ENCODE peak calls at places on chromosomes 12 and 14, in seven cellular contexts. P is activated naive CD8-positive, alpha-beta T cell treated with anti-CD3 and anti-CD28 coated beads for 36 hours; I is left ventricle myocardium inferior; R is MM.1S; S is stimulated activated CD8-positive, alpha-beta memory T cell treated with anti-CD3 and anti-CD28 coated beads, Interleukin-2, amount 100 ng/mL, for 48 hours; E is adipocyte; H is uterus. W is an unnamed sample.

GRCh38 chr14:53209370-53209769 is 56.2 kb upstream of the DDHD1 start:
- DNase-seq in P (no peak), I (no peak), R (no peak), S (no peak), E (peak; percentile 6), H (no peak), W (no peak)

GRCh38 chr12:11814362-11814761 is 164.9 kb downstream of the ETV6 start:
- DNase-seq in P (no peak), I (no peak), R (no peak), S (no peak), E (peak; percentile 77), H (no peak), W (no peak)

GRCh38 chr14:66619952-66620351 is 112.0 kb downstream of the GPHN start:
- DNase-seq in P (no peak), I (no peak), R (no peak), S (no peak), E (no peak), H (no peak), W (no peak)

GRCh38 chr14:26415618-26416123 is 182.2 kb downstream of the NOVA1 start:
- DNase-seq in P (no peak), I (no peak), R (no peak), S (no peak), E (no peak), H (peak; percentile 77), W (no peak)

GRCh38 chr12:85357609-85358008 is 77.6 kb downstream of the ALX1 start:
- DNase-seq in P (no peak), I (no peak), R (no peak), S (no peak), E (no peak), H (no peak), W (no peak)

GRCh38 chr14:32469388-32470160 is 140.5 kb downstream of the AKAP6 start:
- DNase-seq in P (no peak), I (no peak), R (peak; percentile 24), S (no peak), E (peak; percentile 87), H (no peak), W (no peak)

GRCh38 chr12:118773956-118774723 is 207.2 kb upstream of the SRRM4 start:
- DNase-seq in P (no peak), I (no peak), R (no peak), S (no peak), E (no peak), H (no peak), W (peak; percentile 3)

GRCh38 chr12:11718768-11719253 is 69.3 kb downstream of the ETV6 start:
- DNase-seq in P (no peak), I (no peak), R (no peak), S (no peak), E (peak; percentile 63), H (no peak), W (no peak)

GRCh38 chr12:124392991-124393790 is 98.3 kb downstream of the RFLNA start:
- DNase-seq in P (no peak), I (peak; percentile 94), R (no peak), S (no peak), E (peak; percentile 75), H (peak; percentile 93), W (no peak)

GRCh38 chr12:57459750-57460400 is at the start of gene GLI1:
- DNase-seq in P (no peak), I (no peak), R (no peak), S (no peak), E (peak; percentile 74), H (no peak), W (no peak)

GRCh38 chr14:24398943-24399801 is at the start of gene NYNRIN:
- DNase-seq in P (peak; percentile 47), I (peak; percentile 78), R (no peak), S (no peak), E (peak; percentile 77), H (peak; percentile 67), W (no peak)

GRCh38 chr14:91303091-91303923 is 58.8 kb upstream of the GPR68 start:
- DNase-seq in P (peak; percentile 75), I (peak; percentile 57), R (peak; percentile 26), S (peak; percentile 70), E (no peak), H (no peak), W (peak; percentile 66)

GRCh38 chr14:69002069-69002468 is 23.0 kb upstream of the ACTN1 start:
- DNase-seq in P (no peak), I (no peak), R (no peak), S (no peak), E (no peak), H (no peak), W (no peak)

GRCh38 chr14:88551094-88551870 is 3.5 kb downstream of the PTPN21 start:
- DNase-seq in P (peak; percentile 57), I (peak; percentile 76), R (no peak), S (peak; percentile 24), E (peak; percentile 93), H (peak; percentile 83), W (peak; percentile 37)

GRCh38 chr14:69183735-69184134 is 7.6 kb upstream of the EXD2 start:
- DNase-seq in P (no peak), I (no peak), R (no peak), S (no peak), E (no peak), H (no peak), W (no peak)

GRCh38 chr12:104456950-104457745 is 400 bp downstream of the CHST11 start:
- DNase-seq in P (peak; percentile 61), I (peak; percentile 64), R (peak; percentile 67), S (peak; percentile 33), E (peak; percentile 80), H (peak; percentile 78), W (peak; percentile 74)

GRCh38 chr12:54984602-54985376 is at the start of gene TESPA1:
- DNase-seq in P (peak; percentile 83), I (peak; percentile 60), R (peak; percentile 93), S (peak; percentile 58), E (no peak), H (peak; percentile 31), W (peak; percentile 75)

GRCh38 chr12:52494100-52494499 is 1.0 kb upstream of the KRT6A start:
- DNase-seq in P (no peak), I (no peak), R (no peak), S (no peak), E (no peak), H (no peak), W (no peak)

GRCh38 chr12:69196302-69197288 is 42.8 kb upstream of the CPSF6 start:
- DNase-seq in P (no peak), I (no peak), R (no peak), S (no peak), E (peak; percentile 15), H (no peak), W (no peak)

GRCh38 chr14:99560946-99561683 is 42.9 kb downstream of the CCDC85C start:
- DNase-seq in P (no peak), I (peak; percentile 64), R (no peak), S (no peak), E (no peak), H (no peak), W (no peak)

GRCh38 chr12:106954462-106955376 is 988 bp upstream of the TMEM263 start:
- DNase-seq in P (peak; percentile 17), I (peak; percentile 39), R (peak; percentile 19), S (no peak), E (peak; percentile 59), H (peak; percentile 52), W (peak; percentile 54)

GRCh38 chr14:69882915-69883314 is 3.7 kb downstream of the SMOC1 start:
- DNase-seq in P (no peak), I (no peak), R (no peak), S (no peak), E (no peak), H (no peak), W (no peak)

GRCh38 chr12:22262309-22262708 is 72.2 kb downstream of the ST8SIA1 start:
- DNase-seq in P (no peak), I (no peak), R (no peak), S (no peak), E (no peak), H (no peak), W (no peak)

GRCh38 chr12:109279525-109279924 is 29.6 kb downstream of the FOXN4 start:
- DNase-seq in P (no peak), I (no peak), R (no peak), S (no peak), E (no peak), H (no peak), W (no peak)

GRCh38 chr14:99958380-99958779 is 106.8 kb upstream of the EVL start:
- DNase-seq in P (no peak), I (no peak), R (no peak), S (no peak), E (no peak), H (no peak), W (no peak)

GRCh38 chr14:68790656-68791077 is 2.2 kb downstream of the ZFP36L1 start:
- DNase-seq in P (peak; percentile 67), I (no peak), R (no peak), S (no peak), E (no peak), H (no peak), W (peak; percentile 55)

GRCh38 chr14:105351920-105352871 is 37.6 kb downstream of the PACS2 start:
- DNase-seq in P (peak; percentile 84), I (peak; percentile 79), R (peak; percentile 66), S (peak; percentile 74), E (peak; percentile 93), H (peak; percentile 83), W (peak; percentile 74)

W was measured in GM06990.